ENCODE peak calls at places on chromosome 20, in six cellular contexts. T is HuH-7.5, B is IMR-90, O is left cardiac atrium, W is mucosa of gallbladder, S is AG04450. J is an unnamed sample.

GRCh38 chr20:50724851-50725721 is 6.3 kb upstream of the PARD6B start:
- DNase-seq in T (peak; percentile 78), B (peak; percentile 96), O (peak; percentile 85), W (peak; percentile 54), S (peak; percentile 90), J (no peak)

GRCh38 chr20:47635256-47635655 is 133.6 kb downstream of the NCOA3 start:
- DNase-seq in T (no peak), B (no peak), O (no peak), W (no peak), S (no peak), J (no peak)

GRCh38 chr20:20710847-20711315 is 1.6 kb downstream of the RALGAPA2 start:
- DNase-seq in T (peak; percentile 47), B (no peak), O (no peak), W (peak; percentile 76), S (no peak), J (no peak)

GRCh38 chr20:38864662-38865061 is 59.2 kb downstream of the PPP1R16B start:
- DNase-seq in T (no peak), B (no peak), O (no peak), W (no peak), S (no peak), J (no peak)

GRCh38 chr20:63116412-63117106 is 99.4 kb downstream of the YTHDF1 start:
- DNase-seq in T (peak; percentile 76), B (peak; percentile 8), O (peak; percentile 30), W (no peak), S (no peak), J (no peak)

GRCh38 chr20:56808732-56809131 is 179.6 kb downstream of the TFAP2C start:
- DNase-seq in T (no peak), B (no peak), O (no peak), W (no peak), S (no peak), J (no peak)

GRCh38 chr20:4544765-4545164 is 176.9 kb upstream of the PRND start:
- DNase-seq in T (no peak), B (peak; percentile 93), O (no peak), W (no peak), S (peak; percentile 58), J (no peak)

GRCh38 chr20:63534831-63535651 is 2.1 kb downstream of the PTK6 start:
- DNase-seq in T (no peak), B (no peak), O (peak; percentile 25), W (no peak), S (no peak), J (peak; percentile 16)

GRCh38 chr20:50029697-50030428 is 47.1 kb downstream of the SNAI1 start:
- DNase-seq in T (peak; percentile 76), B (peak; percentile 95), O (peak; percentile 88), W (peak; percentile 53), S (peak; percentile 64), J (no peak)

GRCh38 chr20:33531047-33531877 is 41.4 kb downstream of the CBFA2T2 start:
- DNase-seq in T (no peak), B (peak; percentile 51), O (no peak), W (no peak), S (no peak), J (no peak)

GRCh38 chr20:39111359-39112195 is 149.4 kb downstream of the DHX35 start:
- DNase-seq in T (no peak), B (no peak), O (no peak), W (no peak), S (no peak), J (no peak)

GRCh38 chr20:38337561-38338140 is 8.6 kb upstream of the LBP start:
- DNase-seq in T (peak; percentile 57), B (no peak), O (peak; percentile 38), W (no peak), S (no peak), J (no peak)

GRCh38 chr20:13610205-13610604 is 28.5 kb downstream of the TASP1 start:
- DNase-seq in T (no peak), B (no peak), O (no peak), W (no peak), S (no peak), J (no peak)

GRCh38 chr20:5188736-5189135 is 61.9 kb downstream of the CDS2 start:
- DNase-seq in T (no peak), B (no peak), O (no peak), W (no peak), S (no peak), J (no peak)

GRCh38 chr20:61263084-61263695 is 11.1 kb downstream of the CDH4 start:
- DNase-seq in T (no peak), B (peak; percentile 17), O (no peak), W (no peak), S (no peak), J (no peak)

GRCh38 chr20:22374678-22375590 is 209.4 kb downstream of the FOXA2 start:
- DNase-seq in T (no peak), B (no peak), O (no peak), W (no peak), S (no peak), J (no peak)

GRCh38 chr20:4714818-4715217 is 6.9 kb upstream of the PRND start:
- DNase-seq in T (no peak), B (no peak), O (no peak), W (no peak), S (no peak), J (no peak)

GRCh38 chr20:62368629-62369507 is 1.8 kb upstream of the LAMA5 start:
- DNase-seq in T (peak; percentile 93), B (peak; percentile 50), O (no peak), W (no peak), S (no peak), J (no peak)

GRCh38 chr20:6783752-6784725 is 16.6 kb downstream of the BMP2 start:
- DNase-seq in T (no peak), B (no peak), O (no peak), W (no peak), S (no peak), J (no peak)

GRCh38 chr20:57384953-57385761 is 6.0 kb upstream of the RBM38 start:
- DNase-seq in T (no peak), B (no peak), O (no peak), W (no peak), S (no peak), J (no peak)

GRCh38 chr20:8766868-8767390 is 302.0 kb upstream of the PLCB4 start:
- DNase-seq in T (no peak), B (no peak), O (no peak), W (no peak), S (no peak), J (no peak)

GRCh38 chr20:59948828-59949720 is 8.9 kb downstream of the FAM217B start:
- DNase-seq in T (no peak), B (peak; percentile 67), O (no peak), W (peak; percentile 28), S (peak; percentile 45), J (peak; percentile 40)

GRCh38 chr20:53794529-53795115 is 201.0 kb upstream of the ZNF217 start:
- DNase-seq in T (no peak), B (peak; percentile 47), O (no peak), W (no peak), S (no peak), J (no peak)

GRCh38 chr20:21505810-21506530 is 7.9 kb downstream of the NKX2-2 start:
- DNase-seq in T (peak; percentile 88), B (peak; percentile 20), O (peak; percentile 53), W (peak; percentile 38), S (no peak), J (peak; percentile 49)

GRCh38 chr20:49786671-49787370 is 25.8 kb upstream of the SLC9A8 start:
- DNase-seq in T (no peak), B (peak; percentile 20), O (no peak), W (no peak), S (no peak), J (no peak)

GRCh38 chr20:8534368-8534767 is 402.3 kb downstream of the PLCB1 start:
- DNase-seq in T (no peak), B (no peak), O (no peak), W (no peak), S (no peak), J (no peak)

GRCh38 chr20:51861726-51862466 is 59.6 kb upstream of the SALL4 start:
- DNase-seq in T (no peak), B (no peak), O (no peak), W (no peak), S (no peak), J (no peak)

GRCh38 chr20:17936791-17937687 is 31.6 kb downstream of the SNX5 start:
- DNase-seq in T (no peak), B (peak; percentile 81), O (peak; percentile 69), W (peak; percentile 63), S (peak; percentile 86), J (no peak)

GRCh38 chr20:64113444-64113775 is 6.0 kb upstream of the NPBWR2 start:
- DNase-seq in T (no peak), B (no peak), O (no peak), W (no peak), S (no peak), J (no peak)

GRCh38 chr20:53331151-53331973 is 262.3 kb downstream of the ZNF217 start:
- DNase-seq in T (peak; percentile 41), B (no peak), O (no peak), W (no peak), S (no peak), J (no peak)

GRCh38 chr20:62362590-62362940 is 4.5 kb downstream of the LAMA5 start:
- DNase-seq in T (no peak), B (no peak), O (no peak), W (no peak), S (no peak), J (no peak)

GRCh38 chr20:3786126-3786484 is 435 bp downstream of the CENPB start:
- DNase-seq in T (peak; percentile 93), B (peak; percentile 61), O (peak; percentile 58), W (peak; percentile 53), S (no peak), J (peak; percentile 35)

GRCh38 chr20:49657118-49657901 is 56.4 kb downstream of the B4GALT5 start:
- DNase-seq in T (no peak), B (peak; percentile 84), O (no peak), W (no peak), S (peak; percentile 32), J (no peak)

GRCh38 chr20:19211661-19212523 is 550 bp upstream of the SLC24A3 start:
- DNase-seq in T (no peak), B (no peak), O (peak; percentile 30), W (peak; percentile 49), S (no peak), J (no peak)

GRCh38 chr20:61303675-61304074 is 51.6 kb downstream of the CDH4 start:
- DNase-seq in T (no peak), B (no peak), O (no peak), W (peak; percentile 60), S (no peak), J (no peak)

GRCh38 chr20:38658879-38659612 is 57.4 kb downstream of the ARHGAP40 start:
- DNase-seq in T (peak; percentile 58), B (no peak), O (peak; percentile 29), W (no peak), S (no peak), J (peak; percentile 24)